ENCODE peak calls at places on chromosomes 3 and 15, in nine cellular contexts. X is IMR-90, K is H54, N is heart left ventricle, Q is uterus, P is ovary, I is Peyer's patch, A is GM12892, D is A549. W is an unnamed sample.

GRCh38 chr15:74569731-74570070 is 28.7 kb downstream of the ARID3B start:
- DNase-seq in X (no peak), K (no peak), N (no peak), Q (no peak), P (no peak), I (no peak), A (no peak), D (no peak), W (no peak)

GRCh38 chr15:55535436-55535835 is 27.4 kb upstream of the DNAAF4 start:
- DNase-seq in X (no peak), K (no peak), N (no peak), Q (no peak), P (no peak), I (no peak), A (no peak), D (no peak), W (no peak)

GRCh38 chr3:181880339-181880738 is 168.6 kb downstream of the SOX2 start:
- DNase-seq in X (no peak), K (no peak), N (no peak), Q (no peak), P (no peak), I (no peak), A (no peak), D (no peak), W (no peak)

GRCh38 chr3:194249323-194250103 is 101.6 kb downstream of the CPN2 start:
- DNase-seq in X (no peak), K (no peak), N (no peak), Q (peak; percentile 44), P (no peak), I (no peak), A (no peak), D (no peak), W (no peak)

GRCh38 chr3:61862614-61863289 is 301.4 kb downstream of the PTPRG start:
- DNase-seq in X (no peak), K (no peak), N (no peak), Q (no peak), P (no peak), I (no peak), A (no peak), D (no peak), W (no peak)

GRCh38 chr3:169286214-169286613 is 377.3 kb downstream of the MECOM start:
- DNase-seq in X (no peak), K (no peak), N (no peak), Q (no peak), P (no peak), I (no peak), A (no peak), D (no peak), W (no peak)

GRCh38 chr15:65532738-65533051 is 2.4 kb downstream of the HACD3 start:
- DNase-seq in X (peak; percentile 88), K (no peak), N (no peak), Q (no peak), P (no peak), I (no peak), A (no peak), D (peak; percentile 44), W (no peak)

GRCh38 chr3:45509768-45510129 is 84.8 kb upstream of the LIMD1 start:
- DNase-seq in X (no peak), K (no peak), N (no peak), Q (no peak), P (no peak), I (no peak), A (no peak), D (no peak), W (no peak)

GRCh38 chr15:31197497-31198414 is 96.2 kb upstream of the TRPM1 start:
- DNase-seq in X (no peak), K (peak; percentile 30), N (no peak), Q (no peak), P (no peak), I (no peak), A (no peak), D (no peak), W (no peak)

GRCh38 chr3:108006901-108007331 is 83.9 kb downstream of the CD47 start:
- DNase-seq in X (no peak), K (no peak), N (no peak), Q (no peak), P (no peak), I (no peak), A (no peak), D (no peak), W (no peak)

GRCh38 chr3:168094877-168095610 is 680 bp downstream of the GOLIM4 start:
- DNase-seq in X (peak; percentile 69), K (peak; percentile 42), N (peak; percentile 73), Q (peak; percentile 46), P (peak; percentile 40), I (peak; percentile 83), A (peak; percentile 30), D (peak; percentile 44), W (peak; percentile 79)

GRCh38 chr15:91104111-91104510 is 4.1 kb downstream of the SV2B start:
- DNase-seq in X (no peak), K (no peak), N (peak; percentile 77), Q (no peak), P (no peak), I (peak; percentile 50), A (no peak), D (no peak), W (peak; percentile 47)

GRCh38 chr15:74375303-74375693 is 7.9 kb upstream of the CYP11A1 start:
- DNase-seq in X (peak; percentile 77), K (peak; percentile 36), N (peak; percentile 69), Q (peak; percentile 76), P (peak; percentile 90), I (peak; percentile 96), A (no peak), D (peak; percentile 73), W (peak; percentile 87)

GRCh38 chr15:55403531-55403930 is 4.6 kb downstream of the CCPG1 start:
- DNase-seq in X (peak; percentile 49), K (no peak), N (no peak), Q (no peak), P (no peak), I (no peak), A (no peak), D (no peak), W (no peak)

GRCh38 chr3:175149675-175150074 is 290.5 kb downstream of the NAALADL2 start:
- DNase-seq in X (peak; percentile 5), K (no peak), N (no peak), Q (no peak), P (no peak), I (peak; percentile 55), A (no peak), D (no peak), W (no peak)

GRCh38 chr3:41600616-41601015 is 361.3 kb downstream of the ULK4 start:
- DNase-seq in X (no peak), K (no peak), N (no peak), Q (no peak), P (no peak), I (no peak), A (no peak), D (no peak), W (no peak)

GRCh38 chr15:94312946-94313345 is 81.6 kb downstream of the MCTP2 start:
- DNase-seq in X (no peak), K (no peak), N (no peak), Q (no peak), P (no peak), I (no peak), A (no peak), D (no peak), W (no peak)

GRCh38 chr3:58084788-58085543 is 76.7 kb downstream of the FLNB start:
- DNase-seq in X (no peak), K (no peak), N (no peak), Q (no peak), P (no peak), I (no peak), A (no peak), D (no peak), W (no peak)

GRCh38 chr15:74768771-74769342 is 13.0 kb upstream of the CSK start:
- DNase-seq in X (peak; percentile 41), K (peak; percentile 63), N (peak; percentile 57), Q (peak; percentile 55), P (peak; percentile 69), I (peak; percentile 81), A (no peak), D (peak; percentile 93), W (peak; percentile 69)

GRCh38 chr3:48157215-48157840 is 30.9 kb downstream of the CDC25A start:
- DNase-seq in X (peak; percentile 52), K (peak; percentile 63), N (no peak), Q (no peak), P (no peak), I (no peak), A (no peak), D (peak; percentile 32), W (peak; percentile 7)

GRCh38 chr3:162143181-162143580 is 646.6 kb downstream of the OTOL1 start:
- DNase-seq in X (peak; percentile 9), K (no peak), N (no peak), Q (no peak), P (no peak), I (no peak), A (no peak), D (no peak), W (no peak)

GRCh38 chr15:50425219-50425618 is 1.0 kb downstream of the USP8 start:
- DNase-seq in X (no peak), K (no peak), N (no peak), Q (no peak), P (no peak), I (no peak), A (no peak), D (no peak), W (no peak)

GRCh38 chr3:48543271-48543866 is 13.2 kb downstream of the PFKFB4 start:
- DNase-seq in X (no peak), K (no peak), N (peak; percentile 58), Q (no peak), P (no peak), I (no peak), A (no peak), D (no peak), W (peak; percentile 81)

GRCh38 chr3:126070146-126070545 is 13.8 kb downstream of the SLC41A3 start:
- DNase-seq in X (no peak), K (no peak), N (no peak), Q (no peak), P (no peak), I (no peak), A (no peak), D (no peak), W (no peak)
- TF ChIP-seq POLR2A in X (no peak), K (no peak), N (no peak), Q (no peak), P (no peak), I (no peak), A (no peak), D (no peak), W (no peak)

GRCh38 chr15:40307421-40308165 is at the start of gene PLCB2:
- DNase-seq in X (no peak), K (no peak), N (peak; percentile 43), Q (no peak), P (no peak), I (peak; percentile 82), A (peak; percentile 60), D (peak; percentile 23), W (peak; percentile 30)
- TF ChIP-seq POLR2A in X (no peak), K (no peak), N (no peak), Q (no peak), P (no peak), I (no peak), A (peak; percentile 53), D (no peak), W (no peak)

GRCh38 chr3:196274585-196274984 is 12.9 kb downstream of the PCYT1A start:
- DNase-seq in X (peak; percentile 19), K (no peak), N (no peak), Q (no peak), P (no peak), I (no peak), A (peak; percentile 53), D (no peak), W (peak; percentile 49)
- TF ChIP-seq POLR2A in X (no peak), K (no peak), N (no peak), Q (no peak), P (no peak), I (no peak), A (peak; percentile 33), D (no peak), W (no peak)

GRCh38 chr15:41774062-41774872 is at the start of gene MAPKBP1:
- DNase-seq in X (peak; percentile 98), K (peak; percentile 84), N (peak; percentile 97), Q (peak; percentile 98), P (peak; percentile 97), I (peak; percentile 99), A (peak; percentile 88), D (peak; percentile 89), W (peak; percentile 99)
- TF ChIP-seq POLR2A in X (peak; percentile 47), K (peak; percentile 64), N (peak; percentile 58), Q (peak; percentile 72), P (peak; percentile 60), I (peak; percentile 27), A (no peak), D (peak; percentile 60), W (peak; percentile 70)